ENCODE peak calls at places on chromosome 7, in nine cellular contexts. I is bronchial epithelial cell, D is choroid plexus epithelial cell, G is transverse colon, L is A549, C is astrocyte of the spinal cord, M is astrocyte of the cerebellum, J is AG04449, N is left lung. O is an unnamed sample.
A peak's percentile ranks its signal among the peaks of the same experiment; 100 is the strongest.

GRCh38 chr7:50667789-50668226 is 102.6 kb upstream of the DDC start:
- DNase-seq in I (no peak), D (no peak), G (no peak), L (no peak), C (no peak), M (no peak), J (no peak), N (no peak), O (no peak)

GRCh38 chr7:129828989-129829676 is 123.6 kb downstream of the UBE2H start:
- DNase-seq in I (peak; percentile 70), D (no peak), G (no peak), L (no peak), C (no peak), M (no peak), J (no peak), N (peak; percentile 58), O (no peak)

GRCh38 chr7:79091661-79092060 is 361.8 kb downstream of the MAGI2 start:
- DNase-seq in I (no peak), D (peak; percentile 33), G (no peak), L (no peak), C (peak; percentile 21), M (no peak), J (peak; percentile 40), N (no peak), O (no peak)

GRCh38 chr7:1951600-1951999 is 281.1 kb downstream of the MAD1L1 start:
- DNase-seq in I (no peak), D (no peak), G (no peak), L (no peak), C (no peak), M (no peak), J (no peak), N (peak; percentile 17), O (no peak)

GRCh38 chr7:43870316-43870715 is 999 bp upstream of the MRPS24 start:
- DNase-seq in I (no peak), D (no peak), G (no peak), L (no peak), C (no peak), M (no peak), J (no peak), N (no peak), O (no peak)

GRCh38 chr7:130904031-130904757 is 170.2 kb upstream of the KLF14 start:
- DNase-seq in I (peak; percentile 99), D (peak; percentile 95), G (no peak), L (peak; percentile 80), C (peak; percentile 94), M (no peak), J (peak; percentile 91), N (no peak), O (peak; percentile 88)

GRCh38 chr7:47420117-47420780 is 161.7 kb downstream of the TNS3 start:
- DNase-seq in I (no peak), D (no peak), G (no peak), L (no peak), C (no peak), M (no peak), J (no peak), N (no peak), O (no peak)

GRCh38 chr7:50632561-50633413 is 67.6 kb upstream of the DDC start:
- DNase-seq in I (peak; percentile 45), D (peak; percentile 75), G (peak; percentile 59), L (peak; percentile 35), C (peak; percentile 35), M (no peak), J (no peak), N (no peak), O (no peak)

GRCh38 chr7:64183126-64183742 is 23.8 kb upstream of the ZNF735 start:
- DNase-seq in I (no peak), D (no peak), G (no peak), L (no peak), C (no peak), M (no peak), J (no peak), N (no peak), O (no peak)

GRCh38 chr7:17299477-17299991 is 1.1 kb downstream of the AHR start:
- DNase-seq in I (peak; percentile 42), D (peak; percentile 50), G (peak; percentile 8), L (no peak), C (peak; percentile 56), M (no peak), J (no peak), N (no peak), O (no peak)

GRCh38 chr7:107723255-107723654 is 20.7 kb upstream of the CBLL1 start:
- DNase-seq in I (no peak), D (no peak), G (no peak), L (no peak), C (no peak), M (no peak), J (no peak), N (no peak), O (no peak)

GRCh38 chr7:131042269-131043160 is 285.2 kb upstream of the MKLN1 start:
- DNase-seq in I (no peak), D (no peak), G (no peak), L (no peak), C (no peak), M (no peak), J (no peak), N (no peak), O (no peak)

GRCh38 chr7:141558544-141559183 is 7.5 kb downstream of the AGK start:
- DNase-seq in I (peak; percentile 7), D (peak; percentile 93), G (no peak), L (no peak), C (peak; percentile 83), M (peak; percentile 75), J (peak; percentile 45), N (no peak), O (peak; percentile 42)

GRCh38 chr7:81769891-81770818 is at the start of gene HGF:
- DNase-seq in I (no peak), D (peak; percentile 76), G (peak; percentile 18), L (no peak), C (peak; percentile 52), M (no peak), J (no peak), N (peak; percentile 52), O (peak; percentile 48)

DNA sequence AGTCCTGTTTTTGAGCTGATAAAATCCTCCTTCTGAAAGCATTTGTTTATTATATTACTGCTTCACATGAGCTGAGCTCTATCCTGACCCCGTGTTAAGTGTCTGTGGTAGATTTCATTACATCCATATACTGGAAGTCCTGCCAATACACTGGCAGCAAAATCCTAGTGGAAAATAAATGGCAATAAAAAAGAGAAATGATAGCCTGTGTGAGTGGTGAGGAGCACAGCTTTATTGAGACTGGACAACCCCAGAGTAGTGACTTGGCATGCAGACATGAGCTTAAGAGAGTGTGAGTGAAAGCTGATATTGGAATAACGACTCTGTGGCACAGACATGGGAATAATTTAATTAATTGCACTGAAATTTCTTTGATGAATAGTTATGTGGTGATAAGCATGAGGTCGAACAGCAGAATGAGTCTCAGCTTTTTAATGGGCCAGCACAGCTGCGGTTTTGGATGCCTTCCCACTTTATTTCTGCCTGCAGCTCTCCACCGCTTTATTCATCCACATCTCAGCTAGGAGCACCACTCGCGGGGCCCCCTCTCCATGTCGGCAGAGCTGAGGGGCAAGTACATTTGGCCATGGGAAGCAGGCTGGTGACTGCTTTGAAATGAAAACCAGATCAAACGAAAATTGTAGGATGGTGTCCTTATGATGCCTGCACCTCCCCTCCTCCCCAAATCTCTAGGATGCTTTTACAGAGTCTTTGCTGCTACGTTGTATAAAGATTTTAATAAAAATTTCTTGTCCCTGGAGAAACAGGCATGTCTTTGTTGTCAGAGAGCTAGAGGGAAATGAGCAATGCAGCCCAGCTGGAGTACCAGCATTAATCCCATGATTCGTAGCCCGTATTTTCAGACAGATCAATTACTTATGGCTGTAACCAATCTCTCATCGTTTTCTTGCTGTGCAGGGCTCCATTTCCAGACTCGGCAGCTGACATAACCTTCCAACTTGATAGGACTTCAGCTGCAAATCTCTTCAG is 494.3 kb downstream of the AUTS2 start:
- DNase-seq in I (no peak), D (peak; percentile 48), G (no peak), L (no peak), C (peak; percentile 88), M (peak; percentile 88), J (peak; percentile 78), N (no peak), O (peak; percentile 87)
- H3K4me3 ChIP-seq in I (no peak overlapping the region), D (no peak overlapping the region), G (no peak overlapping the region), L (no peak overlapping the region), C (no peak overlapping the region), M (peak overlapping the region; percentile 11), J (no peak overlapping the region), N (no peak overlapping the region), O (peak overlapping the region; percentile 20)

DNA sequence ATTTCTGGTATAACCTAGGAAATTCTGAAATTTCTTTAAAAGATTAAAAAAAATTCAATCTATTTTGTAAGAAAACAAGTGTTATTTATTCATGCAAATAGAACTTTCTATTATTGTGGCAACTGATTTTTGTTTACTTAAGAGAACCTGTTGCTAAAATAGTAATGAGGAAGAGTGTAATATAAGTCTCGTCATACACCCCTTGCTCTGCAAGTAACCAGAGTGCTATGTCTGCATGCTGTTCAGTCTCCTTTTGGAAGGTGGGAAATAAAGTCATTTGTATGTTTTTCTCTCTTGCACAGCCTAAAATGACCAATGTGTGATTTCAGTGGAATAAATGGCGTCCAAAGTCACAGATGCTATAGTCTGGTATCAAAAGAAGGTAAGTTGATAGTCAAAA is 41.3 kb downstream of the PHTF2 start:
- DNase-seq in I (no peak), D (no peak), G (no peak), L (no peak), C (no peak), M (no peak), J (no peak), N (no peak), O (no peak)
- H3K4me3 ChIP-seq in I (no peak overlapping the region), D (no peak overlapping the region), G (no peak overlapping the region), L (no peak overlapping the region), C (no peak overlapping the region), M (no peak overlapping the region), J (no peak overlapping the region), N (no peak overlapping the region), O (no peak overlapping the region)

DNA sequence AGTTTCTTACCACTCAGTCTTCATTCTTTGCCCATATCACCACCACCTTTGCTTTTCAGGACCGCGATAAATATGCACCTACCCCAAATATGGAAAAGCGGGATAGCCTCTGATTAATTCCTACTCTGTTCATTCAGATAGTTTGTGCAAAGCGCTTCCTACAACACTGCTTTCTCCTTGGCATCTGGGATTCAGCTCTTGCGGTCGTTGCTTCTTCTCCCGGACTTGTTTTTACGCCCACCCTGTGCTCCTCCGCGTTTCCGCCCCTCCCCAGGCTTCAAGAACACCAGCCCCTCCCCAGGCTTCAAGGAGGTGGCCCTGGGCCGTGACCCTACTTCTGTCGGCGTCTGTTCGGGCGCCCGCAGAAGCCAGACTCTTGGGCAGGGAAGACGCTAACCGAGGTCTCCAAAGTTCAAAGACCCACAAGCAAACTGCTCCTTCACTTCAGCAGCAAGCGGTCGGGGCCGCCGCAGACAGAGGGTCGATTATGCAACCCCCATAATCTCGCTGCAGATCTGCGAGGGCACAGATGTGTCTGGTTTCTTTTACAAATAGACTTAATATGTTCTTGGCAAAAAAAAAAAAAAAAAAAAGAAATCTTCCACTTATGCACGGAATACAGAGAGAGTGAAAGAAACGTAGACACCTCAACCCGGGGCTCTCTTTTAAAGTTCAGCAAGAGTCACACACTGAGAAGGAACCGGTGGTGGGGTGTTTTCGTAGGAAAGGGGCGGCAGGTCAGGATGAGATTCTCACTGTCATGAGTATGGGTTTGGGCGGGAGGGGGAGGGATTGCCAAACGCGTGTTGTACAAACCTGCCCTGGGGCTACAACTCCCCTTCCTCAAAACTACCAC is 2.0 kb downstream of the DLX5 start:
- DNase-seq in I (no peak), D (no peak), G (no peak), L (no peak), C (no peak), M (no peak), J (no peak), N (no peak), O (no peak)
- H3K4me3 ChIP-seq in I (no peak overlapping the region), D (no peak overlapping the region), G (no peak overlapping the region), L (no peak overlapping the region), C (no peak overlapping the region), M (no peak overlapping the region), J (no peak overlapping the region), N (no peak overlapping the region), O (no peak overlapping the region)

GRCh38 chr7:93148135-93148534 is at the start of gene SAMD9L:
- DNase-seq in I (peak; percentile 22), D (peak; percentile 53), G (no peak), L (no peak), C (peak; percentile 24), M (no peak), J (no peak), N (no peak), O (no peak)
- H3K4me3 ChIP-seq in I (no peak within 1 kb of the TSS), D (peak within 1 kb of the TSS; percentile 48), G (peak within 1 kb of the TSS; percentile 22), L (peak within 1 kb of the TSS; percentile 20), C (peak within 1 kb of the TSS; percentile 25), M (peak within 1 kb of the TSS; percentile 15), J (peak within 1 kb of the TSS; percentile 43), N (peak within 1 kb of the TSS; percentile 50), O (peak within 1 kb of the TSS; percentile 22)